ENCODE peak calls at places on chromosome 21, in four cellular contexts. M is PC-3, H is GM12878, B is PC-9. A is an unnamed sample.

GRCh38 chr21:34644815-34645214 is 24.0 kb upstream of the CLIC6 start:
- DNase-seq in B (no peak), M (no peak), H (no peak), A (no peak)

GRCh38 chr21:45468051-45468970 is 63.3 kb downstream of the COL18A1 start:
- DNase-seq in H (no peak), B (no peak), M (no peak), A (no peak)

GRCh38 chr21:26449161-26449560 is 123.9 kb downstream of the CYYR1 start:
- DNase-seq in B (no peak), H (no peak), M (no peak), A (no peak)

GRCh38 chr21:44881586-44881939 is 8.1 kb upstream of the PTTG1IP start:
- DNase-seq in B (peak; percentile 36), H (no peak), M (no peak), A (no peak)

GRCh38 chr21:21612446-21612845 is 614.2 kb downstream of the NCAM2 start:
- DNase-seq in B (no peak), H (no peak), M (peak; percentile 79), A (no peak)

GRCh38 chr21:45071396-45072165 is 2.8 kb upstream of the ADARB1 start:
- DNase-seq in B (no peak), H (no peak), M (no peak), A (no peak)

GRCh38 chr21:24045775-24046215 is 1561.5 kb downstream of the MRPL39 start:
- DNase-seq in B (no peak), M (peak; percentile 90), H (no peak), A (no peak)

GRCh38 chr21:27505516-27505915 is 538.6 kb upstream of the ADAMTS5 start:
- DNase-seq in M (no peak), B (no peak), H (no peak), A (no peak)

GRCh38 chr21:37087188-37087587 is 14.1 kb downstream of the TTC3 start:
- DNase-seq in B (no peak), M (peak; percentile 78), H (no peak), A (no peak)

GRCh38 chr21:35046880-35047229 is 2.2 kb downstream of the RUNX1 start:
- DNase-seq in H (no peak), M (no peak), B (peak; percentile 64), A (no peak)

GRCh38 chr21:44052071-44052829 is 40.1 kb downstream of the TRAPPC10 start:
- DNase-seq in H (no peak), B (no peak), M (no peak), A (no peak)

GRCh38 chr21:35658242-35658641 is 402.1 kb downstream of the SETD4 start:
- DNase-seq in H (no peak), M (peak; percentile 82), B (no peak), A (no peak)

GRCh38 chr21:45148316-45149000 is 74.1 kb downstream of the ADARB1 start:
- DNase-seq in B (no peak), M (no peak), H (no peak), A (no peak)

GRCh38 chr21:34887729-34888568 is 161.2 kb downstream of the RUNX1 start:
- DNase-seq in M (peak; percentile 95), B (peak; percentile 81), H (no peak), A (no peak)

GRCh38 chr21:45335761-45336534 is 48.3 kb upstream of the POFUT2 start:
- DNase-seq in M (no peak), H (no peak), B (no peak), A (no peak)

GRCh38 chr21:37419228-37419906 is 52.8 kb downstream of the DYRK1A start:
- DNase-seq in H (no peak), M (no peak), B (no peak), A (no peak)

GRCh38 chr21:17083084-17083483 is 429.8 kb upstream of the CXADR start:
- DNase-seq in M (no peak), B (no peak), H (no peak), A (no peak)

GRCh38 chr21:44846485-44847260 is 26.8 kb downstream of the PTTG1IP start:
- DNase-seq in H (no peak), B (no peak), M (peak; percentile 51), A (no peak)

GRCh38 chr21:44425307-44425894 is 29.9 kb upstream of the LRRC3 start:
- DNase-seq in H (no peak), M (peak; percentile 70), B (no peak), A (no peak)

GRCh38 chr21:44897326-44898010 is 23.2 kb downstream of the ITGB2 start:
- DNase-seq in B (no peak), H (no peak), M (no peak), A (no peak)

GRCh38 chr21:46195595-46196195 is 11.4 kb upstream of the SPATC1L start:
- DNase-seq in M (no peak), B (no peak), H (no peak), A (no peak)

GRCh38 chr21:15053531-15053930 is 11.3 kb downstream of the NRIP1 start:
- DNase-seq in H (no peak), B (no peak), M (peak; percentile 37), A (no peak)

GRCh38 chr21:15054089-15054488 is 10.7 kb downstream of the NRIP1 start:
- DNase-seq in H (no peak), B (no peak), M (no peak), A (no peak)

GRCh38 chr21:15057290-15057689 is 7.5 kb downstream of the NRIP1 start:
- DNase-seq in B (no peak), H (no peak), M (no peak), A (no peak)

GRCh38 chr21:15051652-15052554 is 12.9 kb downstream of the NRIP1 start:
- DNase-seq in B (no peak), M (peak; percentile 61), H (no peak), A (no peak)

GRCh38 chr21:15054606-15055239 is 10.1 kb downstream of the NRIP1 start:
- DNase-seq in B (no peak), H (no peak), M (peak; percentile 46), A (no peak)
- H4K20me1 ChIP-seq in B (peaks cover 29% of the 10 kb centered on the region), H (no peaks in the 10 kb centered on the region), M (peaks cover 75% of the 10 kb centered on the region), A (peaks cover 26% of the 10 kb centered on the region)

GRCh38 chr21:29152936-29153335 is 22.5 kb downstream of the MAP3K7CL start:
- DNase-seq in M (no peak), H (no peak), B (no peak), A (no peak)

GRCh38 chr21:29149771-29150425 is 19.5 kb downstream of the MAP3K7CL start:
- DNase-seq in B (no peak), M (peak; percentile 64), H (no peak), A (no peak)

GRCh38 chr21:29154270-29154669 is 23.8 kb downstream of the MAP3K7CL start:
- DNase-seq in H (no peak), M (no peak), B (no peak), A (no peak)

GRCh38 chr21:29155118-29155932 is 24.9 kb downstream of the MAP3K7CL start:
- DNase-seq in M (peak; percentile 39), H (no peak), B (no peak), A (no peak)

GRCh38 chr21:29151937-29152336 is 21.5 kb downstream of the MAP3K7CL start:
- DNase-seq in H (no peak), B (no peak), M (no peak), A (no peak)
- H3K79me2 ChIP-seq in H (no peaks in the 10 kb centered on the region), B (no peaks in the 10 kb centered on the region), M (no peaks in the 10 kb centered on the region), A (no peaks in the 10 kb centered on the region)

GRCh38 chr21:32391755-32392154 is 1.1 kb downstream of the URB1 start:
- DNase-seq in M (no peak), B (no peak), H (no peak), A (no peak)

GRCh38 chr21:32387151-32387550 is 5.7 kb downstream of the URB1 start:
- DNase-seq in B (no peak), H (no peak), M (no peak), A (no peak)

GRCh38 chr21:32389337-32390015 is 3.3 kb downstream of the URB1 start:
- DNase-seq in B (no peak), M (no peak), H (no peak), A (no peak)

GRCh38 chr21:32386195-32386870 is 6.5 kb downstream of the URB1 start:
- DNase-seq in B (no peak), M (no peak), H (no peak), A (peak; percentile 66)

GRCh38 chr21:32388306-32388705 is 4.5 kb downstream of the URB1 start:
- DNase-seq in M (no peak), B (no peak), H (no peak), A (no peak)
- H4K20me1 ChIP-seq in M (peaks cover 61% of the 10 kb centered on the region), B (peaks cover 53% of the 10 kb centered on the region), H (no peaks in the 10 kb centered on the region), A (peaks cover 11% of the 10 kb centered on the region)

GRCh38 chr21:33411949-33412430 is 8.8 kb downstream of the IFNGR2 start:
- DNase-seq in M (no peak), B (no peak), H (no peak), A (no peak)

GRCh38 chr21:33418686-33419085 is 15.5 kb downstream of the IFNGR2 start:
- DNase-seq in M (no peak), H (no peak), B (no peak), A (no peak)

GRCh38 chr21:33414068-33414467 is 10.9 kb downstream of the IFNGR2 start:
- DNase-seq in H (no peak), B (no peak), M (no peak), A (no peak)

GRCh38 chr21:33412832-33413519 is 9.8 kb downstream of the IFNGR2 start:
- DNase-seq in M (no peak), H (no peak), B (no peak), A (no peak)

DNA sequence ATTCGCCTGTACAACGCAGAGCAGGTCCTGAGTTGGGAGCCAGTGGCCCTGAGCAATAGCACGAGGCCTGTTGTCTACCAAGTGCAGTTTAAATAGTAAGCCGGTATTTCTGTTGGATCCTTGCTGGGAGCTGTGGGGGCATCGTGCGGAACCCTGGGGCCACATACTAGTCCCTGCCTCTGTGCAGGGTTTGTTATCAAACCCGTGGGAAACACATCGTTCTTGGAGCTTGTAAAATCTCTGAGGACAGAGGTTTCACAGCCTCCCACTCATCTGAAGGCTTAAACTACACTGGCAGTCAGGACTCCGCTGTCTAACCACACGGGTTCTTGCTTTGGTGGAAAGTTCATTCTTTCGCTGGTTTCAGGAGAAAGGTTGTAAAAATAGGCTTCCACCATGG is 11.7 kb downstream of the IFNGR2 start:
- DNase-seq in H (no peak), M (no peak), B (no peak), A (no peak)
- H3K79me2 ChIP-seq in H (peaks cover 58% of the 10 kb centered on the region), M (peaks cover 63% of the 10 kb centered on the region), B (peaks cover 39% of the 10 kb centered on the region), A (peaks cover 82% of the 10 kb centered on the region)

A was measured in keratinocyte.